ENCODE peak calls at places on chromosomes 13 and 19, in ten cellular contexts. I, D, X, A, N, Y, S, P, G and Z are unnamed samples.

GRCh38 chr13:28137556-28137955 is 789 bp upstream of the PAN3 start:
- DNase-seq in I (no peak), D (no peak), X (no peak), A (peak), N (no peak), Y (peak), S (no peak), P (no peak), G (no peak), Z (no peak)

GRCh38 chr13:113981201-113981605 is 7.3 kb upstream of the C13orf46 start:
- DNase-seq in I (no peak), D (peak), X (no peak), A (no peak), N (no peak), Y (peak), S (no peak), P (no peak), G (no peak), Z (no peak)

GRCh38 chr13:89749888-89750287 is 1597.6 kb upstream of the MIR17HG start:
- DNase-seq in I (no peak), D (no peak), X (no peak), A (peak), N (no peak), Y (no peak), S (no peak), P (no peak), G (no peak), Z (no peak)

GRCh38 chr19:44890366-44891015 is 563 bp upstream of the TOMM40 start:
- DNase-seq in I (peak), D (no peak), X (no peak), A (peak), N (peak), Y (peak), S (no peak), P (peak), G (peak), Z (no peak)

GRCh38 chr19:55702131-55702627 is 27.2 kb downstream of the EPN1 start:
- DNase-seq in I (no peak), D (no peak), X (no peak), A (no peak), N (no peak), Y (no peak), S (no peak), P (no peak), G (no peak), Z (no peak)

GRCh38 chr13:102582256-102582655 is 14.5 kb upstream of the TPP2 start:
- DNase-seq in I (no peak), D (no peak), X (no peak), A (no peak), N (no peak), Y (no peak), S (no peak), P (no peak), G (no peak), Z (no peak)

GRCh38 chr19:48895226-48895625 is 3.3 kb downstream of the TULP2 start:
- DNase-seq in I (no peak), D (no peak), X (no peak), A (no peak), N (no peak), Y (no peak), S (no peak), P (no peak), G (no peak), Z (no peak)

GRCh38 chr19:42306646-42307045 is 4.2 kb upstream of the PAFAH1B3 start:
- DNase-seq in I (no peak), D (no peak), X (no peak), A (no peak), N (no peak), Y (no peak), S (no peak), P (no peak), G (no peak), Z (no peak)

GRCh38 chr13:40094056-40094455 is 438.6 kb downstream of the COG6 start:
- DNase-seq in I (no peak), D (no peak), X (no peak), A (peak), N (no peak), Y (no peak), S (no peak), P (peak), G (no peak), Z (no peak)

GRCh38 chr19:3479819-3480215 is 508 bp downstream of the SMIM24 start:
- DNase-seq in I (no peak), D (no peak), X (no peak), A (no peak), N (no peak), Y (no peak), S (no peak), P (no peak), G (no peak), Z (peak)

GRCh38 chr13:49499889-49500660 is 4.3 kb downstream of the PHF11 start:
- DNase-seq in I (peak), D (no peak), X (no peak), A (peak), N (no peak), Y (no peak), S (no peak), P (peak), G (peak), Z (no peak)

GRCh38 chr13:100987993-100988392 is 313.4 kb upstream of the TMTC4 start:
- DNase-seq in I (peak), D (no peak), X (peak), A (no peak), N (no peak), Y (no peak), S (no peak), P (no peak), G (peak), Z (no peak)

GRCh38 chr13:40207110-40207478 is 459.3 kb downstream of the FOXO1 start:
- DNase-seq in I (no peak), D (no peak), X (no peak), A (no peak), N (no peak), Y (no peak), S (no peak), P (no peak), G (no peak), Z (no peak)

GRCh38 chr13:45718992-45719391 is 16.9 kb downstream of the CBY2 start:
- DNase-seq in I (no peak), D (no peak), X (peak), A (no peak), N (no peak), Y (no peak), S (no peak), P (peak), G (no peak), Z (no peak)

GRCh38 chr13:110312669-110313031 is 5.6 kb downstream of the COL4A2 start:
- DNase-seq in I (peak), D (no peak), X (no peak), A (peak), N (no peak), Y (no peak), S (peak), P (peak), G (no peak), Z (no peak)

GRCh38 chr19:18058208-18059009 is 28.3 kb downstream of the IL12RB1 start:
- DNase-seq in I (peak), D (peak), X (peak), A (peak), N (peak), Y (peak), S (peak), P (peak), G (no peak), Z (peak)

GRCh38 chr19:40808021-40808325 is 9.0 kb downstream of the EGLN2 start:
- DNase-seq in I (no peak), D (no peak), X (no peak), A (no peak), N (no peak), Y (no peak), S (no peak), P (no peak), G (no peak), Z (no peak)

GRCh38 chr19:40804783-40805242 is 5.8 kb downstream of the EGLN2 start:
- DNase-seq in I (no peak), D (peak), X (no peak), A (no peak), N (no peak), Y (no peak), S (no peak), P (no peak), G (no peak), Z (no peak)

GRCh38 chr19:40807147-40808020 is 8.4 kb downstream of the EGLN2 start:
- DNase-seq in I (no peak), D (no peak), X (peak), A (no peak), N (no peak), Y (no peak), S (no peak), P (no peak), G (no peak), Z (no peak)

GRCh38 chr19:40805258-40805868 is 6.4 kb downstream of the EGLN2 start:
- DNase-seq in I (no peak), D (peak), X (no peak), A (no peak), N (no peak), Y (no peak), S (no peak), P (no peak), G (no peak), Z (no peak)

DNA sequence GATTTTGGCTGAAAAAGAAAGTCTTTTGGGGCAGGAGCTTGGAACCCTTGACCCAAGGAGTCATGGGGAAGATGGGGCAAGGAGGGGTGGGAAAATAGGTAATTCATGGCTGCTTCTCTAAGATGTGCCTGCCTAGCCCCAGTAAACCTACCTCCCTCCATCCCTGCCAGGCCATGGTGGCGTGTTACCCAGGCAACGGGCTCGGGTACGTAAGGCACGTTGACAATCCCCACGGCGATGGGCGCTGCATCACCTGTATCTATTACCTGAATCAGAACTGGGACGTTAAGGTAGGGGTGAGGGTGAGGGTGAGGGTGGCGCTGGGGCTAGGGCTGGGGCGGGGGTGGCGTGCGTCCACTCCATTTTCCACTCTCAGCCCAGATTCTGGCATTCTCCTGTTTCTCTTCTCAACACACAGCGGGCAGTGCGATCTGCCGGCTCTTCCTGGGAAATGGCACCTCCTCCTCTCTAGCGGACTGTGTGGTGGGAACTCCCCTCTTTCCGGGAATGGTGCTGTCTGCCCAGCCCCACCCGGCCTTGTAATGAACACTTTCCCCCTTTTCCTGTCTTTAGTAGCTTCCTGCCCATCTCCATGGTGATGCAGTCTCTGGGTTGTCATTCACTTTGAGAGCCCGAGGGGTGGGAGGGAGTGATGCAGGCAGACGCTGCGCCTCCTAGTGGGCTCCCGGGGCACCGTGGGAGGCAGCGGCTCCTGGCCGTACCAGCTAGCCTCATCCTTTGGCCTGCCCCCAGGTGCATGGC is 7.6 kb downstream of the EGLN2 start:
- DNase-seq in I (peak), D (peak), X (peak), A (peak), N (peak), Y (peak), S (peak), P (peak), G (peak), Z (peak)
- TF ChIP-seq CTCF in I (peak), D (peak), X (peak), A (peak), N (peak), Y (peak), S (peak), P (peak), G (peak), Z (peak)

GRCh38 chr19:35612559-35613321 is at the start of gene HAUS5:
- DNase-seq in I (peak), D (peak), X (peak), A (peak), N (peak), Y (peak), S (peak), P (peak), G (peak), Z (peak)
- TF ChIP-seq CTCF in I (peak), D (no peak), X (no peak), A (no peak), N (no peak), Y (no peak), S (no peak), P (no peak), G (no peak), Z (no peak)

DNA sequence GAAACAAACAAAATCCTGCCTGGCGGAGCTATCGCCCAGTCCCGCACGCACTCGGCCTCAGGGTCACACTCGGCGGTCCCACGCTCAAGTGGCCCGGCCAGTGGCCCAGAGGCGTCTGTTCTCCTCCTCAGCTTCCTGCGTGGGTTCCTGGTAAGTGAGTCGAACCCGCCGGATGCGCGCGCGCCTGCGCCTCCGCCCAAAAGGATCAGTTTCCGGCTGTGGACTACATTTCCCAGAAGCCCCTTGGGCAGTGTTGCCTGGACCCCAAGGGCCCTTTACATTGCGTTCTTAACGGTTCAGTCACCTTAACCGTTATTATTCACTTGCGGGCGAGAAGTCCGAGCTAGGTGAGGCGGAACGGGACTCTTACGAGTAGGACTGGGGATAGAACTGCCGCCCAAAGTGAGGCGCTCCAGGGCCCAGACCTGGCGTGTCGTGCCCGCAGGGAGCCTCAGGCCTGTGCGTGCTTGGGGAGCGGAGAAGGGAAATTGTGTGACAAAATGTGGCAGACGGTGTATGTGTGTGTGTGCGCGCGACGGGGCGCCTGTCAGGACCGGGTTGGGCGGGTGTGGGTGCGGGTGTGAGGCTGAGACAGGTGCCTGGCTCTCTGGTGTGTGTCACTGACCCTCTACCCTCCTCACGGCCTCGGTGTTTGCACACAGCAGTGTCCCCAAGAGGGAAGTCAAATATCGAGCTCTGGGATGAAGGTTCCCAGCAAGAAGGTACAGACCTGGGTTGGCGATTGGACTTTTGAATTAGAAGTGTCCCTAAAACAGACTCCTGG is at the start of gene ZNF546:
- DNase-seq in I (peak), D (peak), X (peak), A (peak), N (peak), Y (peak), S (peak), P (no peak), G (peak), Z (peak)
- TF ChIP-seq CTCF in I (no peak), D (no peak), X (no peak), A (no peak), N (no peak), Y (no peak), S (no peak), P (no peak), G (no peak), Z (no peak)

GRCh38 chr13:19587635-19588300 is 26.4 kb upstream of the TPTE2 start:
- DNase-seq in I (peak), D (no peak), X (no peak), A (peak), N (no peak), Y (peak), S (no peak), P (no peak), G (no peak), Z (no peak)
- TF ChIP-seq CTCF in I (peak), D (peak), X (peak), A (peak), N (peak), Y (no peak), S (no peak), P (peak), G (peak), Z (no peak)

GRCh38 chr19:21233691-21234090 is 91.9 kb downstream of the ZNF431 start:
- DNase-seq in I (no peak), D (no peak), X (no peak), A (no peak), N (no peak), Y (no peak), S (no peak), P (no peak), G (no peak), Z (no peak)
- TF ChIP-seq CTCF in I (no peak), D (no peak), X (no peak), A (no peak), N (no peak), Y (no peak), S (no peak), P (no peak), G (no peak), Z (no peak)

GRCh38 chr19:11480927-11481776 is at the start of gene ELAVL3:
- DNase-seq in I (no peak), D (no peak), X (no peak), A (no peak), N (peak), Y (no peak), S (no peak), P (no peak), G (no peak), Z (peak)

GRCh38 chr19:11480081-11480926 is 542 bp downstream of the ELAVL3 start:
- DNase-seq in I (no peak), D (no peak), X (no peak), A (no peak), N (peak), Y (no peak), S (no peak), P (no peak), G (no peak), Z (no peak)

GRCh38 chr19:11482384-11483050 is 1.7 kb upstream of the ELAVL3 start:
- DNase-seq in I (peak), D (peak), X (peak), A (peak), N (peak), Y (peak), S (peak), P (peak), G (peak), Z (peak)

GRCh38 chr19:11483176-11484111 is 2.6 kb upstream of the ELAVL3 start:
- DNase-seq in I (no peak), D (no peak), X (no peak), A (no peak), N (no peak), Y (no peak), S (no peak), P (no peak), G (no peak), Z (no peak)

GRCh38 chr19:11481777-11482383 is 1.0 kb upstream of the ELAVL3 start:
- DNase-seq in I (peak), D (peak), X (peak), A (peak), N (peak), Y (peak), S (no peak), P (peak), G (peak), Z (peak)
- TF ChIP-seq CTCF in I (peak), D (no peak), X (no peak), A (no peak), N (no peak), Y (no peak), S (no peak), P (no peak), G (no peak), Z (no peak)

GRCh38 chr19:11349171-11349570 is 2.9 kb downstream of the CCDC159 start:
- DNase-seq in I (no peak), D (no peak), X (no peak), A (no peak), N (no peak), Y (no peak), S (no peak), P (no peak), G (no peak), Z (no peak)
- TF ChIP-seq CTCF in I (no peak), D (no peak), X (no peak), A (no peak), N (no peak), Y (no peak), S (no peak), P (no peak), G (no peak), Z (no peak)

GRCh38 chr13:98839826-98840769 is 87.6 kb upstream of the SLC15A1 start:
- DNase-seq in I (peak), D (peak), X (peak), A (peak), N (peak), Y (peak), S (no peak), P (no peak), G (no peak), Z (peak)

GRCh38 chr13:98842074-98842473 is 89.6 kb upstream of the SLC15A1 start:
- DNase-seq in I (no peak), D (no peak), X (no peak), A (no peak), N (no peak), Y (no peak), S (no peak), P (no peak), G (no peak), Z (no peak)

GRCh38 chr13:98845726-98846125 is 93.3 kb upstream of the SLC15A1 start:
- DNase-seq in I (no peak), D (no peak), X (no peak), A (peak), N (no peak), Y (no peak), S (no peak), P (no peak), G (no peak), Z (no peak)

GRCh38 chr13:98843482-98843877 is 91.0 kb upstream of the SLC15A1 start:
- DNase-seq in I (no peak), D (no peak), X (no peak), A (no peak), N (no peak), Y (no peak), S (no peak), P (no peak), G (no peak), Z (no peak)

GRCh38 chr13:98842858-98843481 is 90.5 kb upstream of the SLC15A1 start:
- DNase-seq in I (peak), D (peak), X (peak), A (peak), N (peak), Y (peak), S (no peak), P (peak), G (peak), Z (peak)
- TF ChIP-seq CTCF in I (peak), D (peak), X (peak), A (peak), N (peak), Y (peak), S (peak), P (peak), G (peak), Z (peak)

GRCh38 chr13:42327725-42328124 is 55.8 kb downstream of the AKAP11 start:
- DNase-seq in I (no peak), D (no peak), X (no peak), A (no peak), N (no peak), Y (no peak), S (no peak), P (no peak), G (no peak), Z (no peak)
- TF ChIP-seq CTCF in I (no peak), D (no peak), X (no peak), A (no peak), N (no peak), Y (no peak), S (no peak), P (no peak), G (no peak), Z (no peak)